ENCODE peak calls at places on chromosomes 6 and 20, in four cellular contexts. One of them, this sample, is unnamed.

GRCh38 chr6:85747093-85747492 is 104.4 kb upstream of the SYNCRIP start:
- DNase-seq in NCI-H1694 treated with DMSO at 0.1 percent for 48 hours: no peak
- DNase-seq in WTC11: no peak
- DNase-seq in SK-MEL-5: no peak
- DNase-seq in this sample: no peak

GRCh38 chr6:14549319-14549770 is 431.8 kb downstream of the CD83 start:
- DNase-seq in NCI-H1694 treated with DMSO at 0.1 percent for 48 hours: peak
- DNase-seq in WTC11: no peak
- DNase-seq in SK-MEL-5: no peak
- DNase-seq in this sample: no peak

GRCh38 chr20:63538204-63539091 is 1.3 kb upstream of the PTK6 start:
- DNase-seq in NCI-H1694 treated with DMSO at 0.1 percent for 48 hours: no peak
- DNase-seq in WTC11: peak
- DNase-seq in SK-MEL-5: peak
- DNase-seq in this sample: no peak

GRCh38 chr6:47545223-47545622 is 67.6 kb downstream of the CD2AP start:
- DNase-seq in NCI-H1694 treated with DMSO at 0.1 percent for 48 hours: no peak
- DNase-seq in WTC11: no peak
- DNase-seq in SK-MEL-5: no peak
- DNase-seq in this sample: no peak

GRCh38 chr6:18102783-18103509 is 19.5 kb downstream of the NHLRC1 start:
- DNase-seq in NCI-H1694 treated with DMSO at 0.1 percent for 48 hours: no peak
- DNase-seq in WTC11: no peak
- DNase-seq in SK-MEL-5: no peak
- DNase-seq in this sample: no peak

GRCh38 chr20:47040506-47041125 is 146.0 kb downstream of the EYA2 start:
- DNase-seq in NCI-H1694 treated with DMSO at 0.1 percent for 48 hours: no peak
- DNase-seq in WTC11: no peak
- DNase-seq in SK-MEL-5: no peak
- DNase-seq in this sample: no peak

GRCh38 chr6:128617285-128617684 is 96.9 kb upstream of the PTPRK start:
- DNase-seq in NCI-H1694 treated with DMSO at 0.1 percent for 48 hours: no peak
- DNase-seq in WTC11: no peak
- DNase-seq in SK-MEL-5: no peak
- DNase-seq in this sample: no peak

GRCh38 chr20:57048027-57048869 is 218.2 kb downstream of the BMP7 start:
- DNase-seq in NCI-H1694 treated with DMSO at 0.1 percent for 48 hours: no peak
- DNase-seq in WTC11: peak
- DNase-seq in SK-MEL-5: peak
- DNase-seq in this sample: no peak

GRCh38 chr20:45290677-45291355 is 15.8 kb upstream of the RBPJL start:
- DNase-seq in NCI-H1694 treated with DMSO at 0.1 percent for 48 hours: peak
- DNase-seq in WTC11: peak
- DNase-seq in SK-MEL-5: peak
- DNase-seq in this sample: peak

GRCh38 chr6:137342607-137343186 is 123.5 kb upstream of the IFNGR1 start:
- DNase-seq in NCI-H1694 treated with DMSO at 0.1 percent for 48 hours: no peak
- DNase-seq in WTC11: peak
- DNase-seq in SK-MEL-5: no peak
- DNase-seq in this sample: no peak

GRCh38 chr6:136706431-136706830 is 85.8 kb downstream of the MAP3K5 start:
- DNase-seq in NCI-H1694 treated with DMSO at 0.1 percent for 48 hours: no peak
- DNase-seq in WTC11: no peak
- DNase-seq in SK-MEL-5: no peak
- DNase-seq in this sample: no peak

GRCh38 chr6:40164345-40164755 is 230.1 kb upstream of the MOCS1 start:
- DNase-seq in NCI-H1694 treated with DMSO at 0.1 percent for 48 hours: no peak
- DNase-seq in WTC11: peak
- DNase-seq in SK-MEL-5: peak
- DNase-seq in this sample: no peak

GRCh38 chr6:153129873-153130514 is 1.1 kb downstream of the RGS17 start:
- DNase-seq in NCI-H1694 treated with DMSO at 0.1 percent for 48 hours: no peak
- DNase-seq in WTC11: peak
- DNase-seq in SK-MEL-5: no peak
- DNase-seq in this sample: no peak

GRCh38 chr6:36788768-36789167 is 50.5 kb downstream of the CPNE5 start:
- DNase-seq in NCI-H1694 treated with DMSO at 0.1 percent for 48 hours: no peak
- DNase-seq in WTC11: no peak
- DNase-seq in SK-MEL-5: peak
- DNase-seq in this sample: no peak

GRCh38 chr6:151760486-151760885 is 47.0 kb upstream of the ESR1 start:
- DNase-seq in NCI-H1694 treated with DMSO at 0.1 percent for 48 hours: no peak
- DNase-seq in WTC11: no peak
- DNase-seq in SK-MEL-5: no peak
- DNase-seq in this sample: no peak

GRCh38 chr20:44398303-44398702 is 42.8 kb downstream of the HNF4A start:
- DNase-seq in NCI-H1694 treated with DMSO at 0.1 percent for 48 hours: no peak
- DNase-seq in WTC11: no peak
- DNase-seq in SK-MEL-5: no peak
- DNase-seq in this sample: no peak